ENCODE peak calls at places on chromosomes 6 and 20, in five cellular contexts. M, Q, H, J and E are unnamed samples.

GRCh38 chr6:159149641-159150040 is 19.6 kb upstream of the FNDC1 start:
- DNase-seq in M (no peak), Q (no peak), H (no peak), J (no peak), E (no peak)

GRCh38 chr6:87074051-87074711 is 20.7 kb downstream of the CGA start:
- DNase-seq in M (no peak), Q (no peak), H (no peak), J (no peak), E (no peak)

GRCh38 chr6:156731436-156731835 is 45.7 kb upstream of the ARID1B start:
- DNase-seq in M (no peak), Q (no peak), H (no peak), J (no peak), E (no peak)

GRCh38 chr6:19723533-19723932 is 113.6 kb upstream of the ID4 start:
- DNase-seq in M (no peak), Q (no peak), H (no peak), J (no peak), E (no peak)

GRCh38 chr20:60008130-60008808 is 50.0 kb downstream of the CDH26 start:
- DNase-seq in M (no peak), Q (no peak), H (no peak), J (no peak), E (no peak)

GRCh38 chr20:36093025-36093803 is 61.3 kb upstream of the EPB41L1 start:
- DNase-seq in M (peak; percentile 83), Q (peak; percentile 19), H (peak; percentile 90), J (peak; percentile 76), E (peak; percentile 46)

GRCh38 chr6:105799051-105799450 is 287.1 kb upstream of the PRDM1 start:
- DNase-seq in M (no peak), Q (no peak), H (no peak), J (no peak), E (no peak)

GRCh38 chr6:6243846-6244245 is 76.6 kb downstream of the F13A1 start:
- DNase-seq in M (no peak), Q (no peak), H (no peak), J (no peak), E (no peak)

GRCh38 chr20:12976720-12977633 is 31.8 kb upstream of the SPTLC3 start:
- DNase-seq in M (no peak), Q (no peak), H (no peak), J (no peak), E (no peak)

GRCh38 chr20:48047453-48047852 is 262.2 kb upstream of the SULF2 start:
- DNase-seq in M (no peak), Q (no peak), H (no peak), J (no peak), E (no peak)

GRCh38 chr20:47352332-47353223 is 3.9 kb downstream of the ZMYND8 start:
- DNase-seq in M (peak; percentile 86), Q (peak; percentile 73), H (no peak), J (peak; percentile 76), E (no peak)

GRCh38 chr6:112846711-112847110 is 499.6 kb downstream of the RFPL4B start:
- DNase-seq in M (no peak), Q (no peak), H (no peak), J (no peak), E (no peak)

GRCh38 chr6:32111424-32112066 is 2.4 kb upstream of the TNXB start:
- DNase-seq in M (no peak), Q (no peak), H (no peak), J (no peak), E (no peak)